ENCODE peak calls at places on chromosome 13, in five cellular contexts. T is mesenchymal stem cell, V is H1, M is trophoblast cell, Y is H9. C is an unnamed sample.

GRCh38 chr13:21443171-21443570 is 15.9 kb downstream of the ZDHHC20 start:
- DNase-seq in T (no peak), V (no peak), M (no peak), Y (no peak), C (no peak)

GRCh38 chr13:59425211-59425721 is 738.5 kb downstream of the DIAPH3 start:
- DNase-seq in T (peak; percentile 15), V (no peak), M (peak; percentile 82), Y (no peak), C (no peak)

GRCh38 chr13:42971670-42972355 is 20.2 kb downstream of the EPSTI1 start:
- DNase-seq in T (peak; percentile 27), V (no peak), M (peak; percentile 59), Y (no peak), C (no peak)

GRCh38 chr13:94952787-94953186 is 240.4 kb upstream of the SOX21 start:
- DNase-seq in T (no peak), V (no peak), M (no peak), Y (no peak), C (no peak)

GRCh38 chr13:32893176-32893575 is 123.0 kb upstream of the KL start:
- DNase-seq in T (no peak), V (no peak), M (no peak), Y (no peak), C (no peak)

GRCh38 chr13:75907044-75907443 is 270.9 kb downstream of the LMO7 start:
- DNase-seq in T (no peak), V (no peak), M (no peak), Y (no peak), C (no peak)

GRCh38 chr13:65959305-65959704 is 1270.8 kb downstream of the PCDH9 start:
- DNase-seq in T (no peak), V (no peak), M (no peak), Y (no peak), C (no peak)

GRCh38 chr13:112072531-112073244 is 5.7 kb downstream of the SOX1 start:
- DNase-seq in T (no peak), V (no peak), M (no peak), Y (peak; percentile 90), C (peak; percentile 83)

GRCh38 chr13:38582133-38582532 is 104.7 kb upstream of the FREM2 start:
- DNase-seq in T (peak; percentile 29), V (no peak), M (peak; percentile 72), Y (no peak), C (peak; percentile 33)

GRCh38 chr13:50685491-50685890 is 158.0 kb downstream of the DLEU7 start:
- DNase-seq in T (no peak), V (no peak), M (no peak), Y (no peak), C (no peak)

GRCh38 chr13:24286624-24287023 is 22.8 kb upstream of the C1QTNF9 start:
- DNase-seq in T (no peak), V (no peak), M (no peak), Y (no peak), C (no peak)

GRCh38 chr13:110854866-110855265 is 60.0 kb downstream of the ANKRD10 start:
- DNase-seq in T (no peak), V (no peak), M (no peak), Y (no peak), C (no peak)

GRCh38 chr13:110853235-110853721 is 61.6 kb downstream of the ANKRD10 start:
- DNase-seq in T (no peak), V (no peak), M (peak; percentile 5), Y (no peak), C (no peak)

GRCh38 chr13:110845520-110845919 is 69.3 kb downstream of the ANKRD10 start:
- DNase-seq in T (no peak), V (no peak), M (no peak), Y (no peak), C (no peak)

GRCh38 chr13:110850840-110851239 is 64.0 kb downstream of the ANKRD10 start:
- DNase-seq in T (no peak), V (no peak), M (no peak), Y (no peak), C (no peak)

DNA sequence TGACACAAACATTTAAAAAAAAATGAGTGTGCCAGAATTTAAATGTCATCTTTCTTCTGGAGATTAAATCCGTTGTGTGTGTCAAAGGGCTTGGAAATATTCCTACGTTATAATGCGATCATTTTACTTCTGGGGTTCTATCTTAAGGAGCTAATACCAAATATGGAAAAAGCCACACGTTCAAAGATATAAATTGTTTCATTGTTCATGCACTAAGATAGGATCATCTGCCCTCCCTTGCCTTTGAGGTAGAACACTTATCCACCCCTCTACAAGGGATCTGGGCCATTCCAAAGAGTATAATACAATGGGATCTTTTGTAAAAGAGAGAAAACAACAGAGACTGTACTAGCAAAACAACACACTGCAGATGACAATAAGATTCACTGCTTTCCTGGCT is 64.9 kb downstream of the ANKRD10 start:
- DNase-seq in T (no peak), V (no peak), M (no peak), Y (no peak), C (no peak)
- H2BK12ac ChIP-seq in T (no peak overlapping the region), V (no peak overlapping the region), M (no peak overlapping the region), Y (no peak overlapping the region), C (no peak overlapping the region)

DNA sequence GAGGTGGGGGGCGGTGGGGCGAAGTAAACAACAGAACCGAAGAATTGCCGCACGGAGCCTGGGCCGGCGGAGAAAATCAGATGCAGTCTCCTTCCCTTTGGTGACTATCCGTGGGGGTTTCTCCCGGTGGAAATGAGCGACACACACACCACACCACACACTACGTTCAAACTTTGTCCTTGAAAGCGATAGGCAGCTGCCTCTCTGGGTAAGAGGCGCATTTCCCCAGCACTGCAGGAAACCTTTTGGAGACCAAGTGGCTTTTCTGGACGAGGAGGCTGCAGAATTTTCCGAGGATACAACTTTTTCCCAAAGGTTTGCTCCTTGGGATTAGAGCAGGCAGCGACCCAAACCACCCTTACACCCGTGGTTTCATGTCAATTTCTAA is 38.1 kb upstream of the FLT1 start:
- DNase-seq in T (peak; percentile 46), V (no peak), M (peak; percentile 59), Y (no peak), C (peak; percentile 4)
- H2BK120ac ChIP-seq in T (no peak overlapping the region), V (peak overlapping the region; percentile 80), M (no peak overlapping the region), Y (no peak overlapping the region), C (no peak overlapping the region)

GRCh38 chr13:113663934-113664333 is 3.1 kb upstream of the GRK1 start:
- DNase-seq in T (no peak), V (no peak), M (no peak), Y (no peak), C (no peak)
- H2BK12ac ChIP-seq in T (no peak overlapping the region), V (no peak overlapping the region), M (no peak overlapping the region), Y (no peak overlapping the region), C (no peak overlapping the region)

DNA sequence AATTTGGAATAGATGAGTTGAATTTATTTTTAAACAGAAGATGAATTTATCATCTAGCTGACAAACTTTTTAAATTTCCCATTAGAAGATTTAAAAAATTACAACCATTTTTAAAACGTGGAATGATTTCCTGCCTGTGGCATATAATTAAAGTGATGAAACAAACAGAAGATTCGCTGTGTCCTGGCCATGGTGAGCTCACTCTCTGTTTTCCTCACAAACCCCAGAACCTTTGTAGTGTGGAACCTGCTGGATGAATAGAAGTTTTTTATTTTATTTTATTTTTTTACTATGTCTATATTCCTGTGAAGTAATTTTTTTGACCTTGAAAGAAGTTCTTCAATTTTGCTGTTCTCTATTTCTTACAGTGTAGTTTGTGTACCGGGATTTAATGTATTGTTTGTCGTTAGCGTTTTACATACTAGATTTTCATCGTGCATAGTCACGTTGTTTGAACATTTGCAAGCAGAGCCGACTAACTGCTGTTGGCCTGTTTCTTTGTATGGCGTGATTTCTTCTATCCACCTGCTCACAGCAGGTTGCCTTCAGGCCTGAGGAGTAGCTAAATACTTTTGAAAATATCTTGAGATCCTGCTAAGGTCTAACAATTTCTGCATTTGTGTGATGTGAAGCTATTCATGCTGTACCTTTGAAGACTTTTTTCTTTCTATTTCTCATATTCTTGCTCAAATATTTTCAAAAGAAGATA is 149.2 kb downstream of the GGACT start:
- DNase-seq in T (no peak), V (peak; percentile 25), M (no peak), Y (peak; percentile 59), C (peak; percentile 54)
- H2BK120ac ChIP-seq in T (no peak overlapping the region), V (no peak overlapping the region), M (no peak overlapping the region), Y (no peak overlapping the region), C (no peak overlapping the region)

GRCh38 chr13:101703838-101704237 is 251.4 kb downstream of the ITGBL1 start:
- DNase-seq in T (no peak), V (no peak), M (no peak), Y (no peak), C (no peak)

GRCh38 chr13:101706651-101707050 is 254.2 kb downstream of the ITGBL1 start:
- DNase-seq in T (peak; percentile 79), V (no peak), M (peak; percentile 7), Y (no peak), C (no peak)

GRCh38 chr13:101700598-101700997 is 248.1 kb downstream of the ITGBL1 start:
- DNase-seq in T (no peak), V (no peak), M (no peak), Y (no peak), C (no peak)

GRCh38 chr13:101707659-101708058 is 255.2 kb downstream of the ITGBL1 start:
- DNase-seq in T (no peak), V (no peak), M (no peak), Y (no peak), C (no peak)

DNA sequence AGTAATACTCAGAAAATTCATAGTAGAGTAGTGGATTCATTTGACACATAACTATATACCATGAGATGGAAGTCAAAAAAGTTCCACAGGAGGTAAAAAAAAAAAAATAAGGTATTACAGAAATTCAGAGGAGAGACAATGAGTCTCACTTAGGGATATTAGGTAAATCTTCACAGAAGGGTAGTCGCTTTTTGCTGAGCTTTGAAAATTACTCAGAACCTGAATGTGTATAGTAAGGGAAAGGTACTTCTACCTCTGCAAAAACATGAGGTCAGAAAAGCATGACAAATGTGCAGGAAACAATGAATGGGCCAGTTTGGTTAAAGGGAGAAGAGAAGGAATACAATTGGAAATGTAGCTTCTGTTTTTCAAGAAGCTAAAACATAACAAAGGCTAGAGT is 250.6 kb downstream of the ITGBL1 start:
- DNase-seq in T (no peak), V (no peak), M (no peak), Y (no peak), C (no peak)
- H2BK12ac ChIP-seq in T (no peak overlapping the region), V (no peak overlapping the region), M (no peak overlapping the region), Y (no peak overlapping the region), C (no peak overlapping the region)

GRCh38 chr13:44667950-44668349 is 91.8 kb upstream of the TSC22D1 start:
- DNase-seq in T (peak; percentile 74), V (no peak), M (peak; percentile 12), Y (no peak), C (peak; percentile 61)
- H2BK120ac ChIP-seq in T (no peak overlapping the region), V (no peak overlapping the region), M (no peak overlapping the region), Y (no peak overlapping the region), C (no peak overlapping the region)

GRCh38 chr13:105446197-105446596 is 1089.3 kb downstream of the EFNB2 start:
- DNase-seq in T (peak; percentile 28), V (no peak), M (no peak), Y (no peak), C (no peak)
- H2BK12ac ChIP-seq in T (no peak overlapping the region), V (no peak overlapping the region), M (no peak overlapping the region), Y (no peak overlapping the region), C (no peak overlapping the region)